ENCODE peak calls at places on chromosomes 2 and 18, in five cellular contexts. H is progenitor cell of endocrine pancreas, F is GM12878, G is nephron progenitor cell, L is B cell. K is an unnamed sample.

GRCh38 chr2:241001413-241002274 is 3.2 kb downstream of the SNED1 start:
- DNase-seq in H (no peak), F (no peak), G (no peak), L (no peak), K (peak)

GRCh38 chr2:190649035-190649797 is at the start of gene NAB1:
- DNase-seq in H (peak), F (no peak), G (peak), L (peak), K (peak)

GRCh38 chr2:167862787-167863186 is 384.6 kb downstream of the STK39 start:
- DNase-seq in H (no peak), F (peak), G (no peak), L (no peak), K (no peak)

GRCh38 chr2:44956841-44957240 is 15.3 kb downstream of the SIX3 start:
- DNase-seq in H (no peak), F (no peak), G (no peak), L (no peak), K (no peak)

GRCh38 chr2:73089270-73090030 is 17.9 kb upstream of the SFXN5 start:
- DNase-seq in H (no peak), F (no peak), G (no peak), L (no peak), K (no peak)

GRCh38 chr18:74179623-74180199 is 31.4 kb downstream of the TIMM21 start:
- DNase-seq in H (no peak), F (no peak), G (no peak), L (no peak), K (no peak)

GRCh38 chr18:79410171-79410641 is 14.5 kb downstream of the NFATC1 start:
- DNase-seq in H (no peak), F (no peak), G (no peak), L (no peak), K (no peak)

GRCh38 chr2:190121971-190122370 is 59.4 kb upstream of the MSTN start:
- DNase-seq in H (no peak), F (peak), G (no peak), L (no peak), K (no peak)

GRCh38 chr2:86358982-86359381 is 21.6 kb upstream of the REEP1 start:
- DNase-seq in H (no peak), F (peak), G (no peak), L (peak), K (no peak)

GRCh38 chr2:120231974-120232635 is 8.9 kb upstream of the TMEM185B start:
- DNase-seq in H (no peak), F (peak), G (no peak), L (peak), K (peak)

GRCh38 chr18:77129150-77129551 is 3.4 kb downstream of the MBP start:
- DNase-seq in H (no peak), F (no peak), G (no peak), L (no peak), K (no peak)

GRCh38 chr2:29706171-29706690 is 215.2 kb downstream of the ALK start:
- DNase-seq in H (no peak), F (no peak), G (no peak), L (no peak), K (no peak)

GRCh38 chr18:26190506-26190905 is 35.7 kb upstream of the TAF4B start:
- DNase-seq in H (no peak), F (peak), G (no peak), L (peak), K (no peak)

GRCh38 chr2:240585101-240585500 is 1.4 kb upstream of the CAPN10 start:
- DNase-seq in H (no peak), F (peak), G (no peak), L (peak), K (no peak)

GRCh38 chr2:173119069-173119807 is 43.6 kb downstream of the MAP3K20 start:
- DNase-seq in H (no peak), F (no peak), G (no peak), L (no peak), K (no peak)

GRCh38 chr2:69298261-69298660 is 88.8 kb downstream of the GFPT1 start:
- DNase-seq in H (no peak), F (no peak), G (no peak), L (no peak), K (no peak)

GRCh38 chr18:31149351-31149750 is 13.3 kb downstream of the DSC1 start:
- DNase-seq in H (no peak), F (no peak), G (no peak), L (no peak), K (no peak)

GRCh38 chr2:233331536-233331935 is 22.8 kb upstream of the DGKD start:
- DNase-seq in H (no peak), F (peak), G (no peak), L (peak), K (peak)

GRCh38 chr18:58953627-58954026 is 89.0 kb downstream of the ZNF532 start:
- DNase-seq in H (no peak), F (no peak), G (no peak), L (no peak), K (no peak)

GRCh38 chr2:66346241-66346664 is 88.7 kb upstream of the MEIS1 start:
- DNase-seq in H (no peak), F (no peak), G (no peak), L (no peak), K (no peak)

GRCh38 chr2:110866496-110866895 is 134.1 kb downstream of the ACOXL start:
- DNase-seq in H (no peak), F (no peak), G (no peak), L (no peak), K (no peak)

GRCh38 chr2:27857417-27858172 is 32.6 kb downstream of the RBKS start:
- DNase-seq in H (no peak), F (no peak), G (no peak), L (no peak), K (no peak)

GRCh38 chr2:163157891-163158511 is 319.4 kb upstream of the KCNH7 start:
- DNase-seq in H (no peak), F (no peak), G (no peak), L (no peak), K (no peak)

GRCh38 chr2:85953476-85953875 is 64.7 kb upstream of the ST3GAL5 start:
- DNase-seq in H (no peak), F (no peak), G (no peak), L (no peak), K (no peak)

GRCh38 chr2:222912117-222912516 is 51.3 kb downstream of the ACSL3 start:
- DNase-seq in H (no peak), F (peak), G (no peak), L (peak), K (no peak)

DNA sequence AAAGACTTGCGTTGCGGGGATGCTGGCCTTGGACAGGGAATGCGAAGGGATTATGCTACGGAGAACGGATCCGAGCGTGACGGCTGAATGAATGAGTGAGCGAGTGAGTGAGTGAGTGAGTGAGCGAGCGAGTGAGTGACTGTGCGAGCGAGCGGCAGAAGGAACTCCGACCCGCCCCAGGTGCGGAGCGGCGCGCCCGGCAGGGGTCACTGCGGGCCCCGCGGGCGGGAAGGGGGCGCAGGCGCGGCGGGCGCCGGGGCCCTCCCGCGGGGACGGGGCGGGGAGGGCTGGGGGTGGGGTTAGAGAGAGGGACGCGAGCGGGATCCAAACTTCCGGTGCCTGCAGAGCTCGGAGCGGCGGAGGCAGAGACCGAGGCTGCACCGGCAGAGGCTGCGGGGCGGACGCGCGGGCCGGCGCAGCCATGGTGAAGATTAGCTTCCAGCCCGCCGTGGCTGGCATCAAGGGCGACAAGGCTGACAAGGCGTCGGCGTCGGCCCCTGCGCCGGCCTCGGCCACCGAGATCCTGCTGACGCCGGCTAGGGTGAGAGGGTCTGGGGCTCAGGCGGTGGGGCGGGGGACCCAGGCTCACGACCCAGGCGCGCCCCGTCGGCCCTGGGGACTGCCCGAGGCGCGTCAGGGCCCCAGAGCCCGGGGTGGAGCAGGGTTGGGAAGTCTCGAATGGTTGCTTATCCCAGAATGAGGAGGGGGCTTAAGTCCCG is at the start of gene ITM2C:
- DNase-seq in H (peak), F (no peak), G (peak), L (peak), K (peak)
- TF ChIP-seq CTCF in H (peak), F (peak), G (peak), L (peak), K (peak)

GRCh38 chr2:39068757-39069515 is 51.9 kb downstream of the SOS1 start:
- DNase-seq in H (no peak), F (no peak), G (no peak), L (no peak), K (no peak)
- TF ChIP-seq CTCF in H (peak), F (no peak), G (no peak), L (no peak), K (no peak)

GRCh38 chr2:187971893-187972292 is 319.8 kb upstream of the GULP1 start:
- DNase-seq in H (no peak), F (no peak), G (no peak), L (no peak), K (no peak)
- TF ChIP-seq CTCF in H (no peak), F (no peak), G (no peak), L (no peak), K (no peak)

GRCh38 chr2:95231723-95232122 is 24.4 kb downstream of the ZNF892 start:
- DNase-seq in H (peak), F (no peak), G (peak), L (no peak), K (no peak)
- TF ChIP-seq CTCF in H (peak), F (peak), G (peak), L (peak), K (peak)